ENCODE peak calls at places on chromosomes 6 and 20, in eight cellular contexts. K is AG08395, F is RCC 7860, V is left cardiac atrium, Y is sciatic nerve, I is HFFc6, B is ACHN, R is non-pigmented ciliary epithelial cell. P is an unnamed sample.
A peak's percentile ranks its signal among the peaks of the same experiment; 100 is the strongest.

GRCh38 chr20:41482647-41483552 is 116.3 kb upstream of the EMILIN3 start:
- DNase-seq in V (no peak), Y (no peak), I (peak; percentile 88), K (peak; percentile 85), F (peak; percentile 83), R (peak; percentile 86), B (peak; percentile 84), P (peak; percentile 42)

GRCh38 chr6:135196739-135197510 is 15.8 kb downstream of the MYB start:
- DNase-seq in R (no peak), F (no peak), V (no peak), Y (no peak), B (no peak), K (no peak), I (no peak), P (no peak)

GRCh38 chr20:1185781-1186334 is 1.1 kb upstream of the TMEM74B start:
- DNase-seq in V (peak; percentile 54), B (peak; percentile 61), I (peak; percentile 10), F (no peak), K (peak; percentile 55), Y (no peak), R (no peak), P (no peak)

GRCh38 chr6:31375699-31376098 is 18.7 kb upstream of the HLA-B start:
- DNase-seq in I (no peak), B (no peak), Y (no peak), F (no peak), V (no peak), R (no peak), K (no peak), P (no peak)

GRCh38 chr20:61437280-61438206 is 185.5 kb downstream of the CDH4 start:
- DNase-seq in R (peak; percentile 9), K (no peak), V (peak; percentile 61), Y (no peak), B (no peak), I (no peak), F (no peak), P (no peak)

GRCh38 chr6:21999012-21999528 is 297.8 kb downstream of the PRL start:
- DNase-seq in V (no peak), I (peak; percentile 62), R (peak; percentile 66), Y (no peak), B (peak; percentile 19), F (peak; percentile 59), K (peak; percentile 71), P (peak; percentile 56)

GRCh38 chr6:112233864-112234263 is 20.5 kb downstream of the LAMA4 start:
- DNase-seq in I (peak; percentile 40), V (no peak), R (no peak), B (no peak), Y (no peak), F (no peak), K (peak; percentile 67), P (peak; percentile 62)

GRCh38 chr6:139081485-139081884 is 52.9 kb downstream of the ABRACL start:
- DNase-seq in Y (no peak), B (no peak), R (no peak), K (no peak), F (no peak), I (no peak), V (no peak), P (no peak)

GRCh38 chr20:47487175-47487917 is 14.3 kb upstream of the NCOA3 start:
- DNase-seq in Y (peak; percentile 36), I (no peak), F (no peak), B (no peak), R (no peak), V (no peak), K (no peak), P (no peak)

GRCh38 chr6:107114872-107115694 is at the start of gene BEND3:
- DNase-seq in B (peak; percentile 33), K (no peak), Y (peak; percentile 63), I (no peak), V (peak; percentile 43), R (no peak), F (no peak), P (no peak)

GRCh38 chr6:41424370-41425058 is 89.1 kb downstream of the NCR2 start:
- DNase-seq in F (peak; percentile 30), V (peak; percentile 82), I (peak; percentile 66), K (peak; percentile 89), Y (peak; percentile 93), B (peak; percentile 75), R (no peak), P (no peak)

GRCh38 chr6:33719326-33719987 is 8.0 kb upstream of the UQCC2 start:
- DNase-seq in F (no peak), Y (no peak), V (no peak), B (no peak), R (no peak), K (no peak), I (no peak), P (no peak)

GRCh38 chr6:16367584-16367970 is 129.2 kb downstream of the GMPR start:
- DNase-seq in K (no peak), I (no peak), F (no peak), Y (no peak), B (no peak), V (no peak), R (no peak), P (no peak)

GRCh38 chr6:139927236-139927635 is 552.8 kb upstream of the CITED2 start:
- DNase-seq in K (peak; percentile 53), V (no peak), R (no peak), F (no peak), B (no peak), Y (no peak), I (peak; percentile 81), P (no peak)

GRCh38 chr20:13221673-13222318 is 722 bp downstream of the ISM1 start:
- DNase-seq in I (peak; percentile 22), F (peak; percentile 25), K (peak; percentile 71), Y (peak; percentile 63), V (peak; percentile 49), B (peak; percentile 61), R (no peak), P (peak; percentile 6)